ENCODE peak calls at places on chromosomes 2 and 18, in eight cellular contexts. Z is OCI-LY7; W is cardiac muscle cell; O is CD8-positive, alpha-beta memory T cell; J is GM23248; C is H1; K is left lung; Q is Panc1. Y is an unnamed sample.

GRCh38 chr2:189232759-189233406 is 53.3 kb upstream of the COL5A2 start:
- DNase-seq in Z (no peak), W (no peak), O (no peak), J (peak; percentile 55), C (no peak), K (no peak), Q (no peak), Y (no peak)

GRCh38 chr2:28709101-28709500 is 42.5 kb upstream of the PPP1CB start:
- DNase-seq in Z (no peak), W (no peak), O (no peak), J (peak; percentile 51), C (no peak), K (peak; percentile 51), Q (no peak), Y (no peak)

GRCh38 chr18:29181151-29181901 is 1004.4 kb upstream of the CDH2 start:
- DNase-seq in Z (no peak), W (no peak), O (no peak), J (peak; percentile 97), C (no peak), K (no peak), Q (no peak), Y (no peak)

GRCh38 chr2:12965540-12966269 is 249.0 kb downstream of the TRIB2 start:
- DNase-seq in Z (no peak), W (no peak), O (peak; percentile 2), J (peak; percentile 86), C (no peak), K (no peak), Q (peak; percentile 25), Y (no peak)

GRCh38 chr2:100870652-100871531 is 51.0 kb downstream of the NPAS2 start:
- DNase-seq in Z (no peak), W (no peak), O (no peak), J (peak; percentile 21), C (no peak), K (no peak), Q (no peak), Y (peak; percentile 12)

GRCh38 chr2:203819434-203820133 is 48.0 kb upstream of the CTLA4 start:
- DNase-seq in Z (no peak), W (no peak), O (no peak), J (no peak), C (no peak), K (no peak), Q (no peak), Y (no peak)

GRCh38 chr18:32092422-32093105 is 890 bp downstream of the RNF138 start:
- DNase-seq in Z (peak; percentile 91), W (peak; percentile 99), O (peak; percentile 99), J (peak; percentile 99), C (peak; percentile 89), K (peak; percentile 100), Q (peak; percentile 50), Y (peak; percentile 100)

GRCh38 chr2:227508001-227508400 is 36.0 kb downstream of the AGFG1 start:
- DNase-seq in Z (no peak), W (no peak), O (no peak), J (no peak), C (no peak), K (no peak), Q (no peak), Y (no peak)

GRCh38 chr2:238130696-238131628 is 7.5 kb upstream of the KLHL30 start:
- DNase-seq in Z (no peak), W (no peak), O (no peak), J (no peak), C (no peak), K (no peak), Q (no peak), Y (no peak)

GRCh38 chr2:222709191-222709891 is 37.9 kb downstream of the MOGAT1 start:
- DNase-seq in Z (peak; percentile 53), W (peak; percentile 43), O (no peak), J (peak; percentile 98), C (no peak), K (peak; percentile 80), Q (peak; percentile 60), Y (no peak)

GRCh38 chr2:46097714-46098480 is 199.3 kb upstream of the EPAS1 start:
- DNase-seq in Z (no peak), W (peak; percentile 42), O (no peak), J (peak; percentile 97), C (no peak), K (peak; percentile 71), Q (peak; percentile 79), Y (no peak)

GRCh38 chr2:98768765-98769476 is 38.0 kb upstream of the MGAT4A start:
- DNase-seq in Z (no peak), W (no peak), O (no peak), J (peak; percentile 13), C (no peak), K (no peak), Q (no peak), Y (no peak)

GRCh38 chr2:158729873-158730620 is 65.1 kb upstream of the DAPL1 start:
- DNase-seq in Z (no peak), W (no peak), O (no peak), J (peak; percentile 43), C (no peak), K (no peak), Q (no peak), Y (no peak)

GRCh38 chr2:226434702-226435101 is 364.9 kb downstream of the IRS1 start:
- DNase-seq in Z (no peak), W (no peak), O (no peak), J (no peak), C (no peak), K (no peak), Q (no peak), Y (no peak)

GRCh38 chr2:165902929-165903328 is 50.6 kb downstream of the TTC21B start:
- DNase-seq in Z (no peak), W (no peak), O (no peak), J (peak; percentile 29), C (no peak), K (no peak), Q (no peak), Y (no peak)

GRCh38 chr2:200383380-200384110 is 77.1 kb downstream of the SPATS2L start:
- DNase-seq in Z (peak; percentile 36), W (no peak), O (peak; percentile 25), J (peak; percentile 72), C (no peak), K (no peak), Q (no peak), Y (no peak)

GRCh38 chr18:11488175-11488574 is 121.2 kb upstream of the SLC35G4 start:
- DNase-seq in Z (no peak), W (no peak), O (no peak), J (peak; percentile 30), C (no peak), K (no peak), Q (no peak), Y (no peak)

GRCh38 chr18:49241852-49242251 is 218.6 kb downstream of the DYM start:
- DNase-seq in Z (no peak), W (no peak), O (no peak), J (peak; percentile 73), C (no peak), K (no peak), Q (no peak), Y (no peak)

GRCh38 chr2:24856791-24857211 is 63.2 kb downstream of the ADCY3 start:
- DNase-seq in Z (no peak), W (no peak), O (no peak), J (peak; percentile 21), C (no peak), K (no peak), Q (no peak), Y (no peak)

GRCh38 chr2:189673661-189674373 is 653 bp upstream of the ANKAR start:
- DNase-seq in Z (no peak), W (no peak), O (no peak), J (peak; percentile 50), C (no peak), K (no peak), Q (no peak), Y (peak; percentile 6)

GRCh38 chr2:40455661-40456060 is 3.8 kb upstream of the SLC8A1 start:
- DNase-seq in Z (no peak), W (no peak), O (no peak), J (peak; percentile 40), C (no peak), K (peak; percentile 49), Q (no peak), Y (no peak)

GRCh38 chr2:10918661-10919414 is 7.1 kb downstream of the KCNF1 start:
- DNase-seq in Z (no peak), W (no peak), O (no peak), J (no peak), C (no peak), K (no peak), Q (no peak), Y (no peak)

GRCh38 chr2:40274284-40274683 is 177.6 kb downstream of the SLC8A1 start:
- DNase-seq in Z (no peak), W (no peak), O (no peak), J (no peak), C (no peak), K (no peak), Q (no peak), Y (no peak)

GRCh38 chr2:20322527-20323300 is 27.9 kb downstream of the PUM2 start:
- DNase-seq in Z (no peak), W (no peak), O (no peak), J (no peak), C (no peak), K (no peak), Q (no peak), Y (no peak)
- H3K36me3 ChIP-seq in Z (peaks cover 98% of the 10 kb centered on the region), W (peaks cover 22% of the 10 kb centered on the region), O (peaks cover 11% of the 10 kb centered on the region), J (peaks cover 41% of the 10 kb centered on the region), C (peaks cover 43% of the 10 kb centered on the region), K (peaks cover 52% of the 10 kb centered on the region), Q (peaks cover 8% of the 10 kb centered on the region), Y (peaks cover 74% of the 10 kb centered on the region)

GRCh38 chr2:119249311-119249710 is 25.7 kb downstream of the STEAP3 start:
- DNase-seq in Z (no peak), W (no peak), O (no peak), J (no peak), C (no peak), K (no peak), Q (no peak), Y (no peak)
- H3K4me3 ChIP-seq in Z (no peak overlapping the region), W (no peak overlapping the region), O (no peak overlapping the region), J (no peak overlapping the region), C (no peak overlapping the region), K (no peak overlapping the region), Q (no peak overlapping the region), Y (no peak overlapping the region)

GRCh38 chr2:241139531-241140444 is 9.5 kb downstream of the PASK start:
- DNase-seq in Z (no peak), W (no peak), O (no peak), J (no peak), C (no peak), K (peak; percentile 19), Q (no peak), Y (no peak)
- H3K36me3 ChIP-seq in Z (peaks cover 72% of the 10 kb centered on the region), W (no peaks in the 10 kb centered on the region), O (peaks cover 9% of the 10 kb centered on the region), J (no peaks in the 10 kb centered on the region), C (peaks cover 29% of the 10 kb centered on the region), K (peaks cover 38% of the 10 kb centered on the region), Q (no peaks in the 10 kb centered on the region), Y (peaks cover 54% of the 10 kb centered on the region)

GRCh38 chr2:109129921-109130725 is 1.1 kb downstream of the SH3RF3 start:
- DNase-seq in Z (no peak), W (no peak), O (peak; percentile 35), J (peak; percentile 49), C (no peak), K (no peak), Q (no peak), Y (no peak)

GRCh38 chr2:109132626-109133025 is 3.6 kb downstream of the SH3RF3 start:
- DNase-seq in Z (no peak), W (no peak), O (no peak), J (no peak), C (no peak), K (no peak), Q (no peak), Y (no peak)

GRCh38 chr2:109130726-109130995 is 1.7 kb downstream of the SH3RF3 start:
- DNase-seq in Z (no peak), W (no peak), O (no peak), J (peak; percentile 17), C (no peak), K (no peak), Q (no peak), Y (no peak)

GRCh38 chr2:109133746-109134145 is 4.7 kb downstream of the SH3RF3 start:
- DNase-seq in Z (no peak), W (no peak), O (no peak), J (no peak), C (no peak), K (no peak), Q (no peak), Y (no peak)

GRCh38 chr2:109131777-109132176 is 2.8 kb downstream of the SH3RF3 start:
- DNase-seq in Z (no peak), W (no peak), O (no peak), J (no peak), C (no peak), K (no peak), Q (no peak), Y (no peak)
- H3K4me3 ChIP-seq in Z (no peak overlapping the region), W (no peak overlapping the region), O (no peak overlapping the region), J (no peak overlapping the region), C (no peak overlapping the region), K (no peak overlapping the region), Q (no peak overlapping the region), Y (no peak overlapping the region)